ENCODE peak calls at places on chromosome 17, in five cellular contexts. S, W, V, H and K are unnamed samples.

GRCh38 chr17:38925263-38925995 is at the start of gene LASP1NB:
- DNase-seq in V (peak), H (no peak), W (no peak), S (no peak), K (peak)

GRCh38 chr17:56913000-56913866 is 616 bp downstream of the TRIM25 start:
- DNase-seq in W (peak), V (no peak), S (no peak), H (no peak), K (peak)

GRCh38 chr17:6138761-6139446 is 68.7 kb downstream of the WSCD1 start:
- DNase-seq in V (no peak), S (no peak), W (no peak), H (no peak), K (no peak)

GRCh38 chr17:50101346-50102163 is 6.4 kb downstream of the PDK2 start:
- DNase-seq in H (no peak), S (no peak), W (peak), V (peak), K (peak)

GRCh38 chr17:6818938-6819337 is 12.6 kb downstream of the TEKT1 start:
- DNase-seq in S (no peak), V (no peak), H (no peak), W (no peak), K (no peak)

GRCh38 chr17:77423589-77424451 is 283.1 kb downstream of the SEC14L1 start:
- DNase-seq in H (peak), V (peak), W (peak), S (peak), K (no peak)

GRCh38 chr17:82320956-82321927 is 3.8 kb upstream of the CD7 start:
- DNase-seq in V (peak), W (peak), S (no peak), H (no peak), K (peak)

GRCh38 chr17:60421273-60422161 is 772 bp upstream of the CHCT1 start:
- DNase-seq in W (peak), V (peak), S (peak), H (no peak), K (peak)

GRCh38 chr17:80058311-80058955 is 22.0 kb downstream of the CCDC40 start:
- DNase-seq in S (no peak), W (peak), H (no peak), V (no peak), K (no peak)

GRCh38 chr17:1916963-1917715 is 87.3 kb downstream of the RPA1 start:
- DNase-seq in H (no peak), W (no peak), V (no peak), S (no peak), K (no peak)

GRCh38 chr17:56020369-56020768 is 132.9 kb upstream of the ANKFN1 start:
- DNase-seq in W (no peak), S (no peak), H (no peak), V (no peak), K (no peak)

GRCh38 chr17:3222505-3222904 is 15.0 kb downstream of the OR1A1 start:
- DNase-seq in S (no peak), W (no peak), V (no peak), H (no peak), K (no peak)

GRCh38 chr17:3718251-3718650 is 5.5 kb upstream of the HASPIN start:
- DNase-seq in S (no peak), W (no peak), H (no peak), V (no peak), K (no peak)

GRCh38 chr17:78180508-78180907 is 6.3 kb downstream of the TK1 start:
- DNase-seq in S (no peak), V (no peak), W (no peak), H (no peak), K (no peak)

GRCh38 chr17:44464037-44464436 is 39.2 kb downstream of the GPATCH8 start:
- DNase-seq in S (no peak), W (no peak), V (no peak), H (no peak), K (no peak)

GRCh38 chr17:13337171-13337570 is 264.6 kb downstream of the HS3ST3A1 start:
- DNase-seq in W (no peak), V (no peak), H (no peak), S (no peak), K (no peak)

GRCh38 chr17:13334374-13334773 is 267.4 kb downstream of the HS3ST3A1 start:
- DNase-seq in V (no peak), W (no peak), H (no peak), S (no peak), K (no peak)

GRCh38 chr17:13332207-13332606 is 269.5 kb downstream of the HS3ST3A1 start:
- DNase-seq in H (no peak), V (no peak), W (no peak), S (no peak), K (no peak)

GRCh38 chr17:13329421-13329820 is 272.3 kb downstream of the HS3ST3A1 start:
- DNase-seq in H (no peak), W (no peak), V (no peak), S (no peak), K (no peak)

GRCh38 chr17:13333661-13334060 is 268.1 kb downstream of the HS3ST3A1 start:
- DNase-seq in W (no peak), H (no peak), S (no peak), V (no peak), K (no peak)
- TF ChIP-seq CTCF in W (no peak), H (no peak), S (no peak), V (no peak), K (no peak)

GRCh38 chr17:18217412-18218015 is 7.9 kb upstream of the LLGL1 start:
- DNase-seq in V (peak), S (peak), H (no peak), W (peak), K (peak)
- TF ChIP-seq CTCF in V (peak), S (peak), H (peak), W (peak), K (peak)

GRCh38 chr17:68599091-68599872 is 1.9 kb downstream of the FAM20A start:
- DNase-seq in S (no peak), H (no peak), W (no peak), V (no peak), K (no peak)

GRCh38 chr17:68599873-68600122 is 1.4 kb downstream of the FAM20A start:
- DNase-seq in S (no peak), W (no peak), V (peak), H (no peak), K (no peak)

GRCh38 chr17:68601565-68602266 is 549 bp upstream of the FAM20A start:
- DNase-seq in H (no peak), W (no peak), V (no peak), S (no peak), K (no peak)

GRCh38 chr17:68600881-68601564 is at the start of gene FAM20A:
- DNase-seq in W (peak), V (peak), H (no peak), S (no peak), K (peak)

DNA sequence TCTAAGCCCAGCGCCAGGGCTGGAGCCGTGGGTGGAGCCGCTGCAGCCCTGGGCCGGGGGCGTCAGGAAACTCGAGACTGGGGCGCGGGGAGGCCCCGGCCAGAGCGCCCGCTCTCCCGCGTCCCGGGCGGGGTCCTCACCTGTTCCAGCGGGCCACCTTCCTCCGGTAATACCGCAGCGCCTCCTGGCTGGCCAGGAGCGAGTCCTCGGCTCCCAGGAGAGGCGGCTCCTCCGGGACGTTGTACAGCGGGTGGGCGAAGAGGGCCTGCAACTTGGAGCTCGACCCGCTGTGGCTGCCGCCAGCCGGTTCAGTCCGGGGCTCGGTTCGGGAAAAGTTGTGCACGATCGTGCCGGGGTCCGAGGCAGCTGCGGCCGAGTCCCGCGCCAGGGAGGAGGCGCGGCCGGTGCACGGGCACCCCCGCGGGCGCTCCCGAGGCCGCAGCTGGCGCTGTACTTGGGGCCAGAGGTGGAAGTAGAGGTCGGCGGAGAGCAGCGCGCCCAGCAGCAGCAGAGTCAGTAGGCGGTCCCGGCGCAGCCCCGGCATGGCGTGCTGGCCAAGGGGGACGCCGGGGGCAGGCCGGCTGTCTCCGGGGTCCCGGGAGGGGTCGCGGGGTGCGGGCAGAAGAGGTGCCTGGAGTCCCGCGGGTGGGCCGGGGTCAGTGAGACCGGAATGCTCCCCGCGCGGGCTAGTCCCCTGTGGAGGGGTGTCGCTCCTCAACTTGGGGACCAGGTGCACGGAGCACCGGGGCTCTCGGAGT is 865 bp downstream of the FAM20A start:
- DNase-seq in H (no peak), V (peak), S (no peak), W (peak), K (peak)
- TF ChIP-seq CTCF in H (peak), V (peak), S (no peak), W (peak), K (no peak)

GRCh38 chr17:75693500-75694481 is 26.7 kb downstream of the SAP30BP start:
- DNase-seq in S (peak), H (peak), V (no peak), W (peak), K (no peak)
- TF ChIP-seq CTCF in S (peak), H (peak), V (no peak), W (no peak), K (no peak)

GRCh38 chr17:31739300-31739699 is 119.7 kb downstream of the COPRS start:
- DNase-seq in S (no peak), V (no peak), W (no peak), H (no peak), K (no peak)

GRCh38 chr17:31736855-31737625 is 122.0 kb downstream of the COPRS start:
- DNase-seq in V (no peak), S (no peak), H (no peak), W (no peak), K (no peak)

GRCh38 chr17:31738488-31738887 is 120.6 kb downstream of the COPRS start:
- DNase-seq in S (no peak), W (no peak), H (no peak), V (no peak), K (no peak)

GRCh38 chr17:31740611-31741082 is 118.4 kb downstream of the COPRS start:
- DNase-seq in H (peak), V (no peak), S (no peak), W (no peak), K (no peak)

GRCh38 chr17:31738067-31738466 is 121.0 kb downstream of the COPRS start:
- DNase-seq in V (no peak), S (no peak), H (no peak), W (no peak), K (no peak)
- TF ChIP-seq CTCF in V (no peak), S (no peak), H (no peak), W (no peak), K (no peak)

GRCh38 chr17:27522028-27522639 is 65.9 kb downstream of the KSR1 start:
- DNase-seq in W (no peak), V (no peak), S (no peak), H (no peak), K (no peak)

GRCh38 chr17:27519550-27519949 is 63.3 kb downstream of the KSR1 start:
- DNase-seq in W (no peak), H (no peak), V (no peak), S (no peak), K (no peak)

GRCh38 chr17:27518750-27519521 is 62.7 kb downstream of the KSR1 start:
- DNase-seq in W (no peak), H (no peak), S (no peak), V (no peak), K (no peak)

GRCh38 chr17:27521281-27522027 is 65.2 kb downstream of the KSR1 start:
- DNase-seq in S (no peak), V (no peak), W (no peak), H (no peak), K (no peak)

DNA sequence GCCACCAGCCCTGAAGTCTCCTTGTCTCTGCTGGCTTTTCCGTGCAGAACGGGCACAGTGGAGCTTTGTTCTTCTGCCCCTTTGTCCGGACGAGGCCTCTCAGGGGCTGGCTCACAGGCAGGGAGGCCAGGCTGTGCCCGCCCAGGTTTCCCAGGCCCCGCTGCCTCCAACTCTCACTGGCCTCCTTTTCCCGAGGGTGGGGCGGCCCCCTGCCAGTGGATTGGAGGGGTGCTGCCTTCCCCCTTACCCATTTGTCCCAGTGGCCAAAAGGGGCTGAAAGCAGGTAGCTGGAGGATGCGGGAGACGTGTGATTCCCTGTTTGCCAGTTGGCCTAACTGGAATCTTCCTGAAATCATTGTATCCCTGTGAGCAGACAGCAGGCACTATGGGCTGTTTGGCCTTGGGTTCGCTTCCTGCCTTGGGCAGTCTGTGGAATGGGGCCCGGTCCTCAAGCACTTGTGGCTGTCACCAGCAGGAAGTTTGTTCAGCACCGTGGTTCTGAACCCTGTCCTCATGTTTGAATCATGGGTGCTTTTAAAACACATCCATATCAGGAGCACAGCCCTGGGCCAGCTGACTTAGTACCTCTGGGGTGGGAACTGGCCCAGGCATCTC is 64.4 kb downstream of the KSR1 start:
- DNase-seq in W (no peak), V (no peak), H (no peak), S (no peak), K (no peak)
- TF ChIP-seq CTCF in W (no peak), V (no peak), H (no peak), S (no peak), K (no peak)

GRCh38 chr17:31525801-31526549 is 134.5 kb downstream of the RAB11FIP4 start:
- DNase-seq in W (peak), V (no peak), H (no peak), S (no peak), K (no peak)
- TF ChIP-seq CTCF in W (peak), V (no peak), H (peak), S (no peak), K (peak)

DNA sequence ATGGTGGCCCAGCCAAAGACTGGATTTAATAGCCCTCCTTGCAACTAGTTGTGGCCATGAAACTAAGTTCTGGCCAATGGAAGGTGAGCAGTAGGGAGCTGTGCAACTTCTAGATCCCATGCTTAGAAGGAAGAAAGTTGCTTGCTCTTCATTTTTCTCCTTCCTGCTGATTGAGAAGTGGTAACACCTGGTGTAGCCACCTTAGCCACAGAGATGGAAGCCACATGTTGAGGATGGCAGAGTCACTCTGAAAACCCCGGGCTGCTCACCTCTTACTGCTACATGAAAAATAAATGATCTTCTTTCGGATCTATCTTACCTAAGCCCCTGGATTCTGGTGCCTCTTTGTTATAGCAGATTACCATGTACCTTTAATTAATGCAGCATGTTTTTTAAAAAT is 10.3 kb upstream of the ATP5MC1 start:
- DNase-seq in H (no peak), S (no peak), W (no peak), V (no peak), K (no peak)
- TF ChIP-seq CTCF in H (no peak), S (no peak), W (no peak), V (no peak), K (no peak)